ENCODE peak calls at places on chromosomes 13 and 19, in six cellular contexts. C, M, Q, B, N and T are unnamed samples.

GRCh38 chr19:37361994-37362393 is 8.9 kb upstream of the ZNF527 start:
- DNase-seq in C (no peak), M (no peak), Q (no peak), B (no peak), N (peak; percentile 51), T (peak; percentile 14)

GRCh38 chr19:18596752-18597157 is 8.2 kb downstream of the REX1BD start:
- DNase-seq in C (no peak), M (no peak), Q (peak; percentile 9), B (peak; percentile 19), N (no peak), T (no peak)

GRCh38 chr19:48975947-48976847 is 11.1 kb downstream of the FTL start:
- DNase-seq in C (no peak), M (no peak), Q (no peak), B (no peak), N (no peak), T (no peak)

GRCh38 chr19:16470911-16471811 is 609 bp downstream of the EPS15L1 start:
- DNase-seq in C (no peak), M (no peak), Q (no peak), B (peak; percentile 43), N (peak; percentile 36), T (no peak)

GRCh38 chr13:94249512-94249911 is 230.0 kb downstream of the DCT start:
- DNase-seq in C (no peak), M (no peak), Q (peak; percentile 11), B (no peak), N (peak; percentile 95), T (peak; percentile 92)

GRCh38 chr19:2389594-2389993 is 29.5 kb downstream of the TMPRSS9 start:
- DNase-seq in C (no peak), M (no peak), Q (no peak), B (no peak), N (no peak), T (no peak)

GRCh38 chr19:34500656-34501120 is 19.1 kb downstream of the WTIP start:
- DNase-seq in C (no peak), M (peak; percentile 53), Q (no peak), B (no peak), N (no peak), T (no peak)

GRCh38 chr13:83499286-83499685 is 383.0 kb downstream of the SLITRK1 start:
- DNase-seq in C (no peak), M (no peak), Q (no peak), B (no peak), N (peak; percentile 55), T (peak; percentile 13)

GRCh38 chr13:91323349-91323748 is 24.1 kb upstream of the MIR17HG start:
- DNase-seq in C (no peak), M (no peak), Q (no peak), B (no peak), N (no peak), T (no peak)

GRCh38 chr19:2271516-2272103 is 10.4 kb downstream of the PEAK3 start:
- DNase-seq in C (no peak), M (peak; percentile 75), Q (no peak), B (no peak), N (peak; percentile 55), T (peak; percentile 55)

GRCh38 chr19:12064266-12065099 is at the start of gene ZNF844:
- DNase-seq in C (peak; percentile 98), M (peak; percentile 98), Q (peak; percentile 65), B (peak; percentile 93), N (peak; percentile 90), T (peak; percentile 89)

GRCh38 chr19:48757089-48757675 is 1.9 kb downstream of the FGF21 start:
- DNase-seq in C (no peak), M (no peak), Q (no peak), B (no peak), N (no peak), T (no peak)

GRCh38 chr13:46831588-46832194 is 34.7 kb upstream of the ESD start:
- DNase-seq in C (peak; percentile 24), M (peak; percentile 64), Q (peak; percentile 56), B (no peak), N (peak; percentile 67), T (peak; percentile 46)

GRCh38 chr13:49679244-49679643 is 12.0 kb downstream of the EBPL start:
- DNase-seq in C (no peak), M (no peak), Q (peak; percentile 6), B (no peak), N (peak; percentile 31), T (peak; percentile 16)

GRCh38 chr13:26946675-26947342 is 186.2 kb upstream of the GPR12 start:
- DNase-seq in C (no peak), M (no peak), Q (peak; percentile 95), B (no peak), N (peak; percentile 43), T (peak; percentile 31)